ENCODE peak calls at places on chromosomes 5 and 9, in five cellular contexts. J is H9, Z is neuronal stem cell, A is H1, E is trophoblast cell. R is an unnamed sample.

GRCh38 chr9:22237497-22238363 is 208.9 kb upstream of the DMRTA1 start:
- DNase-seq in E (peak; percentile 74), A (no peak), J (no peak), Z (no peak), R (peak; percentile 91)

GRCh38 chr5:96601200-96601599 is 61.0 kb upstream of the CAST start:
- DNase-seq in Z (no peak), J (no peak), E (no peak), A (no peak), R (no peak)

GRCh38 chr5:135883441-135883840 is 12.2 kb downstream of the IL9 start:
- DNase-seq in J (peak; percentile 60), E (no peak), A (no peak), Z (no peak), R (no peak)

GRCh38 chr5:146851133-146851532 is 27.4 kb downstream of the PPP2R2B start:
- DNase-seq in A (no peak), E (no peak), Z (no peak), J (no peak), R (no peak)

GRCh38 chr5:171388816-171389168 is 1.1 kb downstream of the NPM1 start:
- DNase-seq in Z (no peak), J (no peak), E (no peak), A (no peak), R (no peak)

GRCh38 chr5:5270958-5271605 is 131.0 kb downstream of the ADAMTS16 start:
- DNase-seq in E (peak; percentile 85), Z (peak; percentile 12), A (no peak), J (peak; percentile 85), R (peak; percentile 75)

GRCh38 chr9:127788337-127789011 is 2.6 kb downstream of the CDK9 start:
- DNase-seq in J (no peak), A (no peak), Z (no peak), E (no peak), R (no peak)

GRCh38 chr5:14240366-14240765 is 97.2 kb downstream of the TRIO start:
- DNase-seq in J (no peak), E (no peak), A (no peak), Z (no peak), R (no peak)

GRCh38 chr5:170499621-170500020 is 4.2 kb upstream of the KCNIP1 start:
- DNase-seq in J (no peak), E (no peak), A (no peak), Z (no peak), R (no peak)

GRCh38 chr9:1979815-1980367 is 35.3 kb upstream of the SMARCA2 start:
- DNase-seq in Z (no peak), J (no peak), E (no peak), A (no peak), R (no peak)

GRCh38 chr5:6175172-6175855 is 203.0 kb downstream of the MED10 start:
- DNase-seq in Z (no peak), A (no peak), E (no peak), J (no peak), R (no peak)

GRCh38 chr5:127899214-127899610 is 184.4 kb upstream of the SLC12A2 start:
- DNase-seq in E (no peak), Z (no peak), J (no peak), A (no peak), R (no peak)

GRCh38 chr5:12707560-12707959 is 803.3 kb upstream of the CTNND2 start:
- DNase-seq in E (no peak), J (no peak), A (no peak), Z (no peak), R (no peak)

GRCh38 chr5:75054110-75054930 is 2.0 kb upstream of the GCNT4 start:
- DNase-seq in E (no peak), Z (peak; percentile 38), J (peak; percentile 83), A (peak; percentile 62), R (no peak)

GRCh38 chr9:98708103-98708932 is 417 bp downstream of the GABBR2 start:
- DNase-seq in Z (no peak), J (no peak), E (no peak), A (no peak), R (no peak)
- H3K4ac ChIP-seq in Z (no peak overlapping the region), J (no peak overlapping the region), E (no peak overlapping the region), A (no peak overlapping the region), R (no peak overlapping the region)

GRCh38 chr5:22063717-22064116 is 789.4 kb downstream of the CDH12 start:
- DNase-seq in J (no peak), A (no peak), E (no peak), Z (no peak), R (no peak)
- H2BK12ac ChIP-seq in J (no peak overlapping the region), A (no peak overlapping the region), E (no peak overlapping the region), Z (no peak overlapping the region), R (no peak overlapping the region)

GRCh38 chr5:51095481-51095880 is 287.8 kb upstream of the ISL1 start:
- DNase-seq in E (no peak), Z (peak; percentile 29), J (no peak), A (no peak), R (no peak)

GRCh38 chr5:51096859-51097258 is 286.4 kb upstream of the ISL1 start:
- DNase-seq in Z (no peak), A (no peak), J (no peak), E (no peak), R (no peak)

GRCh38 chr5:51104556-51104955 is 278.7 kb upstream of the ISL1 start:
- DNase-seq in Z (no peak), J (no peak), E (no peak), A (no peak), R (no peak)

DNA sequence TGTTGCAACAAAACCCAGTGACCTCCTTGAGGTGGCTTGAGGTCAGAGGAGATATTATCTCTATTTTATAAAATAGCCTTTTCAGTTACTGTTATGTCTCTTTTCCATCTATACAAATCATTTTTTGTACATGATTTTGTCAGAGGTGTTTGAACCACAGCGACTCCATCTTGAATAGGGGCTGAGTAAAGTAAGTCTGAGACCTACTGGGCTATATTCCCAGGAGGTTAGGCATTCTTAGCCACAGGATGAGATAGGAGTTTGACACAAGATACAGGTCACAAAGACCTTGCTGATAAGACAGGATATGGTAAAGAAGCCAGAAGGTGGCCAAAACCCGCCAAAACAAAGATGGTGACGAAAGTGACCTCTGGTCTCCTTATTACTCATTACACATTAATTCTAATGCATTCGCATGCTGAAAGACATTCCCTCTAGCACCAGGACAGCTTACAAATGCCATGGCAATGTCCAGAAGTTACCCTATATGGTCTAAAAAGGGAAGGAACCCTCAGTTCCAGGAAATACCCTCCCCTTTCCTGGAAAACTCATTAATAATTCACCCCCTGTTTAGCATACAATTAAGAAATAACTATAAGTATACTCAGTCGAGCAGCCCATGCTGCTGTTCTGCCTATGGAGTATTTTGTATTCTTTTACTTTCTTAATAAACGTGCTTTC is 283.9 kb upstream of the ISL1 start:
- DNase-seq in A (no peak), E (no peak), J (no peak), Z (no peak), R (no peak)
- H3K9ac ChIP-seq in A (no peak overlapping the region), E (no peak overlapping the region), J (no peak overlapping the region), Z (no peak overlapping the region), R (no peak overlapping the region)

DNA sequence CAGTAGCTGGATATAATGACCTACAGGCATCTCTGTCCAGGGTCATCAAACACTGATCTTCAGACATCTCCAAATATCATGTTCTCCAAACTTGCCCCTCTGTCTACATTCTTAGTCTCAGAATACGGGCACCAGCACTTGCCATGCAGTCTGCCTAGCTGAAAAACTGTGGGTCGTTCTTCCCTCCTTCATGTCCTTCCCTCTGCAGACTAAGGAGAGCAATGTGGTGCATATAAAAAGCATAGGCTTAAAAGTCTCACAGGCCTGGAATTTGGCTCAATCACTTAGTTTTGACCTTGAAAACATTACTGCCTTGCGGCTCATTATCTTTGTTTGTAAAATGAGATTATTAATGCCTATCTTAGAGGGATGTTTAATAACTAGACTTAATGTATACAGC is 362.7 kb downstream of the NPR3 start:
- DNase-seq in J (no peak), A (no peak), Z (no peak), E (peak; percentile 60), R (peak; percentile 30)
- H3K4ac ChIP-seq in J (no peak overlapping the region), A (no peak overlapping the region), Z (no peak overlapping the region), E (no peak overlapping the region), R (no peak overlapping the region)

DNA sequence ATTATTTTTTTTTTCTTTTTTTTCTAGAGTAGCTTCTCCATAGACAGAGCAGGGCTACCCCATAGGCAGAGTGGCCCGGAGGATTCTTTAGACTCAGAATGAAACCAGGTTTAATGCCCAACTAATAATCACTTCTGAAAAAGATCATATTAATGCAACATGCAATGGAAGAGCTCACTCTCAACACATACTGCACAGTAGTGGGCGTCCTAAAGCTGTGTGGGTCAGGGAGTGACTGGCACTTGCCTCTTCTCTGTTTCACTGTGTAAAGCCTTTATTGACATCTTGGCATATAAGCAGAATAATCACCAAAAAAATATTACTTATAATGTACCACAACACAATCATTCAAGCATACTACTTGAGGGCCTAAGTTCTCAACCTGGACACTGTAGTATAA is 11.1 kb downstream of the PWWP2A start:
- DNase-seq in Z (no peak), E (no peak), J (no peak), A (no peak), R (no peak)
- H2BK12ac ChIP-seq in Z (no peak overlapping the region), E (no peak overlapping the region), J (no peak overlapping the region), A (no peak overlapping the region), R (no peak overlapping the region)

DNA sequence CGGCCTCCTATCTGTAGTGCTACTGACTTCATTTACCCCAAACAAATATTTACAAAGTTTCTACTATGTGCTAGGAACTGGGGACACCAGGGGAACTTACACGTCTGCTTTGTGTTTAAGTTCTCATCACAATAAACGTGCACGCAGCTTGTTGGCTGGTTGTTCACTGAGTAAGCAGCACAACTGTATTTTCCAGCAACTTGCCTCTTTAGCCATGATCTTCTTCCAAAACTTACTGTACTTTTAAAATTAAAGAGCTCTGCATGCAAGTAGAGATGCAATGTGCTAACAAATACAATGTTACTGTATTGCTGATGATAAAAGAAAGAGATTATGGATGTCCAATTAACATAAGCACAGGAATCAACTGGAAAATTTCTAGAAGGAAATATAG is 62.8 kb downstream of the RAPGEF1 start:
- DNase-seq in J (no peak), A (no peak), Z (no peak), E (no peak), R (peak; percentile 68)
- H3K9ac ChIP-seq in J (no peak overlapping the region), A (no peak overlapping the region), Z (no peak overlapping the region), E (no peak overlapping the region), R (peak overlapping the region; percentile 87)

R was measured in mesenchymal stem cell.